ENCODE peak calls at places on chromosomes 4 and X, in nine cellular contexts. D, B, U, Y, C, I, Q, G and M are unnamed samples.

GRCh38 chr4:47933798-47934197 is 19.4 kb upstream of the NFXL1 start:
- DNase-seq in D (no peak), B (peak), U (peak), Y (peak), C (peak), I (peak), Q (peak), G (peak), M (peak)

GRCh38 chrX:128458888-128459287 is 406.7 kb upstream of the ACTRT1 start:
- DNase-seq in D (no peak), B (no peak), U (no peak), Y (no peak), C (no peak), I (no peak), Q (no peak), G (peak), M (peak)

GRCh38 chr4:4812145-4812782 is 47.2 kb upstream of the MSX1 start:
- DNase-seq in D (no peak), B (no peak), U (no peak), Y (no peak), C (no peak), I (no peak), Q (no peak), G (no peak), M (no peak)

GRCh38 chrX:10496345-10496965 is 123.9 kb downstream of the MID1 start:
- DNase-seq in D (no peak), B (peak), U (no peak), Y (no peak), C (no peak), I (no peak), Q (no peak), G (peak), M (no peak)

GRCh38 chr4:20992002-20992401 is 291.7 kb downstream of the PACRGL start:
- DNase-seq in D (no peak), B (peak), U (no peak), Y (no peak), C (no peak), I (no peak), Q (no peak), G (no peak), M (peak)

GRCh38 chrX:116114999-116115398 is 55.5 kb upstream of the AGTR2 start:
- DNase-seq in D (no peak), B (no peak), U (no peak), Y (no peak), C (no peak), I (no peak), Q (no peak), G (no peak), M (no peak)

GRCh38 chrX:106100442-106100841 is 61.9 kb upstream of the SERPINA7 start:
- DNase-seq in D (no peak), B (no peak), U (no peak), Y (no peak), C (no peak), I (no peak), Q (no peak), G (no peak), M (no peak)

GRCh38 chrX:43693602-43694406 is 37.7 kb downstream of the MAOA start:
- DNase-seq in D (no peak), B (peak), U (no peak), Y (no peak), C (no peak), I (no peak), Q (no peak), G (no peak), M (no peak)

GRCh38 chr4:43990968-43991367 is 457.6 kb downstream of the KCTD8 start:
- DNase-seq in D (no peak), B (no peak), U (peak), Y (no peak), C (no peak), I (no peak), Q (no peak), G (no peak), M (peak)

GRCh38 chr4:119300388-119301131 is 21.4 kb downstream of the FABP2 start:
- DNase-seq in D (peak), B (peak), U (peak), Y (peak), C (no peak), I (peak), Q (no peak), G (peak), M (peak)

GRCh38 chr4:125140966-125141495 is 173.7 kb upstream of the FAT4 start:
- DNase-seq in D (no peak), B (peak), U (no peak), Y (no peak), C (no peak), I (no peak), Q (no peak), G (peak), M (peak)

GRCh38 chr4:38872620-38873019 is 5.0 kb downstream of the FAM114A1 start:
- DNase-seq in D (no peak), B (peak), U (no peak), Y (no peak), C (peak), I (no peak), Q (no peak), G (peak), M (peak)